ENCODE peak calls at places on chromosomes 6 and 20, in five cellular contexts. J is heart left ventricle, U is tibial artery, Q is ovary, I is uterus. A is an unnamed sample.

GRCh38 chr6:15594512-15595241 is 68.2 kb downstream of the DTNBP1 start:
- DNase-seq in J (no peak), U (no peak), Q (no peak), I (no peak), A (no peak)

GRCh38 chr6:14354919-14355572 is 237.5 kb downstream of the CD83 start:
- DNase-seq in J (peak; percentile 81), U (peak; percentile 78), Q (peak; percentile 54), I (peak; percentile 46), A (peak; percentile 47)

GRCh38 chr6:153032255-153032882 is 29.9 kb upstream of the MTRF1L start:
- DNase-seq in J (no peak), U (no peak), Q (no peak), I (no peak), A (no peak)

GRCh38 chr6:43317968-43318367 is 9.3 kb upstream of the CRIP3 start:
- DNase-seq in J (no peak), U (no peak), Q (no peak), I (no peak), A (no peak)

GRCh38 chr6:43202451-43202850 is 20.5 kb downstream of the CUL9 start:
- DNase-seq in J (peak; percentile 4), U (peak; percentile 9), Q (no peak), I (no peak), A (no peak)

GRCh38 chr20:45109634-45110033 is 5.3 kb downstream of the WFDC5 start:
- DNase-seq in J (no peak), U (no peak), Q (no peak), I (no peak), A (no peak)

GRCh38 chr6:151060742-151061100 is 179.0 kb upstream of the AKAP12 start:
- DNase-seq in J (no peak), U (no peak), Q (no peak), I (no peak), A (no peak)

GRCh38 chr20:64009811-64010387 is 26.1 kb upstream of the C20orf204 start:
- DNase-seq in J (no peak), U (no peak), Q (no peak), I (no peak), A (no peak)

GRCh38 chr6:53651764-53652401 is 13.7 kb downstream of the KLHL31 start:
- DNase-seq in J (peak; percentile 83), U (peak; percentile 83), Q (peak; percentile 52), I (peak; percentile 54), A (peak; percentile 82)

GRCh38 chr6:147180926-147181325 is 23.3 kb upstream of the STXBP5 start:
- DNase-seq in J (no peak), U (no peak), Q (no peak), I (no peak), A (no peak)

GRCh38 chr6:7314414-7314813 is 1.4 kb upstream of the SSR1 start:
- DNase-seq in J (no peak), U (no peak), Q (no peak), I (no peak), A (no peak)

GRCh38 chr6:121550491-121551010 is 115.1 kb downstream of the GJA1 start:
- DNase-seq in J (no peak), U (no peak), Q (no peak), I (no peak), A (peak; percentile 93)

GRCh38 chr6:107125771-107126170 is 10.5 kb upstream of the BEND3 start:
- DNase-seq in J (no peak), U (no peak), Q (no peak), I (no peak), A (no peak)

DNA sequence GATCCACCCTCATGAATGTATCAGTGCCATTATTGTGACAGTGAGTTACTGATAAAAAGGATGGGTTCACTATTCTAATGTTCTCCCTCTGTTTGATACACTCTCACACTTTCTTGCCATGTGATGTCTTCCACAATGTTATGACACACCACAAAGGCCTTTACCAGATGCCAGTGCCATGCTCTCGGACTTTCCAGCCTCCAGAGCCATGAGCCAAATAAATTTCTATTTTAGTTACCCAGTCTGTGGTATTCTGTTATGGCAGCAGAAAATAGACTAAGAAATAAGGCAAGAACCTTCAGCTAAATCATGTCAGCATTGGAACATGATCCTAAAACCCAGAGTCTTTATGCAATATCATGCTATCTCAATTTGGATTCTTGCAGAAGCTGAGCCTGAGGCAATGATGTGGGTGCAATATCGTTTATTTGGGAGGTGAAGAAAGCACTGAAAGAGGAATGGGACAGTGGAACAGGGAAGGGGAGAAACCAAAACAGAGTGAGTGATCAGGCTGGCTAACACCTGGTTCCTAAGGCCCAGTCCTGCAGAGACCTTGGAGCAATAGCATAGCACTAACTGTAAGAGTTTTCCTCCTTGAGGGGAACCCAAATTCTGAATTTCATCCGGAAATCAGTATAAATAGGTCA is 130.4 kb upstream of the LRFN2 start:
- DNase-seq in J (no peak), U (no peak), Q (no peak), I (no peak), A (no peak)
- H3K27ac ChIP-seq in J (no peak overlapping the region), U (no peak overlapping the region), Q (no peak overlapping the region), I (no peak overlapping the region), A (no peak overlapping the region)

GRCh38 chr6:5869261-5869660 is 137.5 kb downstream of the NRN1 start:
- DNase-seq in J (no peak), U (no peak), Q (no peak), I (no peak), A (no peak)

GRCh38 chr6:5860849-5861248 is 145.9 kb downstream of the NRN1 start:
- DNase-seq in J (no peak), U (no peak), Q (no peak), I (no peak), A (no peak)

GRCh38 chr6:5869676-5870075 is 137.0 kb downstream of the NRN1 start:
- DNase-seq in J (no peak), U (no peak), Q (no peak), I (no peak), A (no peak)

GRCh38 chr6:5866547-5867051 is 140.1 kb downstream of the NRN1 start:
- DNase-seq in J (no peak), U (no peak), Q (no peak), I (no peak), A (peak; percentile 77)

GRCh38 chr6:5865492-5866031 is 141.2 kb downstream of the NRN1 start:
- DNase-seq in J (no peak), U (no peak), Q (no peak), I (no peak), A (no peak)
- H3K4me3 ChIP-seq in J (no peak overlapping the region), U (no peak overlapping the region), Q (no peak overlapping the region), I (no peak overlapping the region), A (no peak overlapping the region)

GRCh38 chr20:33654680-33655161 is 7.4 kb upstream of the C20orf144 start:
- DNase-seq in J (no peak), U (no peak), Q (peak; percentile 35), I (no peak), A (no peak)
- H3K27ac ChIP-seq in J (no peak overlapping the region), U (no peak overlapping the region), Q (no peak overlapping the region), I (no peak overlapping the region), A (no peak overlapping the region)

DNA sequence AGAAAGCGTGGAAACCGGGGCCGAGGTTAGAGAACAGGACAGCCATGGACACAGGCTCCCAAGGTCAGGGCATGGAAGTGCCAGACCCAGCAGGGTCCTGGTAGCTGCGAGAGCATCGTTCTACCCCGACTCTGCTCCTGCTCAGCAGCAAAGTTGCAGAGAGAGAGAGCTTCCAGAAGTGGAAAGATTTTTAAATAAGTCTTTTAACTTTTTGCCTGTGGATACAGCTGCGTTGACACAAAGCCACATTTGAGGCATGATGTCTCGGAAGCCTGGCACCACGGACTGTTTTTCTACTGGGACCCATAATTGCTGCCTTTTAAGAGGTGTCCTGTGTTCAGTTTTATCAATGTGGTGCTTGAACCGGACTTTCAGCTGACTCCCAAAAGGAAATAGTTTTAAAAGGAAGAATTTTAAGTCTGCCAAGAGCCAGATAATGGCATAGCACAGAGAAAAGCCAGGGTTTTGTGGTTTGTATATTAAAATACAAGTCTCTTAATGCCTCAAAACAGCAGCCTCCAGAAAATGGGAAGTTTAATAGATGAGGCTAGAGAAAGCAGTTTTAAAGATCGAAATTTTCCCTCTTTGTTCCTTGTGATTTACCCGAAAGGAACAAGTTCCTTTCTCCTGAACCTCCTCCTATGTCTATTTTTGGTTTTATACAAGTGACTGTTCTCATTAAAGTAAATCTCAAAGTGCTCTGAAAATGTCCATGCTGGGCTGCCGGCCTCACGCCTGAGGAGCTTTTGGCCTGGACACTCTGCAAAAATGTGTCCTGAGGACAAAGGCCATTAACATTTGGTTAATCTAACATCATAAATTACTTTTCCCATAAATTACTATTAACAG is 91.5 kb downstream of the RIN2 start:
- DNase-seq in J (no peak), U (no peak), Q (no peak), I (no peak), A (no peak)
- H3K4me3 ChIP-seq in J (no peak overlapping the region), U (peak overlapping the region; percentile 19), Q (peak overlapping the region; percentile 17), I (no peak overlapping the region), A (no peak overlapping the region)

GRCh38 chr20:23795526-23795925 is 31.0 kb downstream of the CST2 start:
- DNase-seq in J (no peak), U (no peak), Q (no peak), I (no peak), A (no peak)
- H3K27ac ChIP-seq in J (no peak overlapping the region), U (no peak overlapping the region), Q (no peak overlapping the region), I (no peak overlapping the region), A (no peak overlapping the region)

GRCh38 chr6:134169881-134170486 is 117.6 kb upstream of the SLC2A12 start:
- DNase-seq in J (no peak), U (no peak), Q (peak; percentile 41), I (no peak), A (no peak)

GRCh38 chr6:134170844-134171243 is 118.4 kb upstream of the SLC2A12 start:
- DNase-seq in J (no peak), U (no peak), Q (no peak), I (no peak), A (no peak)

GRCh38 chr6:134173007-134173690 is 120.7 kb upstream of the SLC2A12 start:
- DNase-seq in J (no peak), U (no peak), Q (no peak), I (no peak), A (no peak)

GRCh38 chr6:134172020-134172766 is 119.8 kb upstream of the SLC2A12 start:
- DNase-seq in J (no peak), U (no peak), Q (no peak), I (no peak), A (no peak)

DNA sequence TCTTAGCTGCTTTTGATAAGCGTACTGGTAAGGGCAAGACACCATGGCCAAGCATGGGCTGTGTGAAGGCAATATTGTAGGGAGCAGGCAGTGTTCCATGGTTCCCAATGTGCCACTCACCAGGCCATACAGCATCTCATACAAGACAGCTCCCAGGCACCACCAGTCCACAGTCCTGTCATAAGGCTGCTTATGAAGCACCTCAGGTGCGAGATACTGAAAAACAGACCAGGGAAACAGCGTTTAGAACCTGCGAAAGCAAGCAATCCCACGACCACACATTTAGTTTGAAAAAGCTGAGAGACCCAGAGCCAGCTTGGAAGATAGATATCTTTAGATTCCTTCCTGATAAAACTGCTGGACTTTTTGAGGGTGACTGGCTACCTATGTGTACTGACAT is 119.1 kb upstream of the SLC2A12 start:
- DNase-seq in J (no peak), U (no peak), Q (no peak), I (no peak), A (no peak)
- H3K4me3 ChIP-seq in J (peak overlapping the region; percentile 2), U (peak overlapping the region; percentile 80), Q (no peak overlapping the region), I (peak overlapping the region; percentile 19), A (no peak overlapping the region)